ENCODE peak calls at places on chromosomes 5 and 9, in seven cellular contexts. One of them, this sample, is unnamed.

GRCh38 chr5:18944771-18945170 is 1043.2 kb downstream of the CDH18 start:
- DNase-seq in HCT116: no peak
- DNase-seq in HepG2: no peak
- DNase-seq in K562: no peak
- DNase-seq in SK-N-SH: no peak
- DNase-seq in GM12878: no peak
- DNase-seq in H1: no peak
- DNase-seq in this sample: no peak

GRCh38 chr9:108994695-108995094 is 18.6 kb downstream of the CTNNAL1 start:
- DNase-seq in HCT116: no peak
- DNase-seq in HepG2: no peak
- DNase-seq in K562: no peak
- DNase-seq in SK-N-SH: no peak
- DNase-seq in GM12878: no peak
- DNase-seq in H1: no peak
- DNase-seq in this sample: no peak

GRCh38 chr5:61184708-61185107 is 22.4 kb upstream of the SMIM15 start:
- DNase-seq in HCT116: no peak
- DNase-seq in HepG2: no peak
- DNase-seq in K562: no peak
- DNase-seq in SK-N-SH: no peak
- DNase-seq in GM12878: no peak
- DNase-seq in H1: no peak
- DNase-seq in this sample: no peak

GRCh38 chr5:137478043-137478442 is 21.1 kb downstream of the SPOCK1 start:
- DNase-seq in HCT116: no peak
- DNase-seq in HepG2: no peak
- DNase-seq in K562: no peak
- DNase-seq in SK-N-SH: no peak
- DNase-seq in GM12878: no peak
- DNase-seq in H1: no peak
- DNase-seq in this sample: no peak

GRCh38 chr5:135462304-135462703 is 10.2 kb upstream of the TIFAB start:
- DNase-seq in HCT116: peak
- DNase-seq in HepG2: peak
- DNase-seq in K562: peak
- DNase-seq in SK-N-SH: peak
- DNase-seq in GM12878: no peak
- DNase-seq in H1: peak
- DNase-seq in this sample: peak

GRCh38 chr9:109110326-109111014 is 9.3 kb downstream of the TMEM245 start:
- DNase-seq in HCT116: peak
- DNase-seq in HepG2: no peak
- DNase-seq in K562: no peak
- DNase-seq in SK-N-SH: no peak
- DNase-seq in GM12878: no peak
- DNase-seq in H1: no peak
- DNase-seq in this sample: no peak

GRCh38 chr5:159749146-159749545 is 167.1 kb upstream of the ADRA1B start:
- DNase-seq in HCT116: no peak
- DNase-seq in HepG2: no peak
- DNase-seq in K562: no peak
- DNase-seq in SK-N-SH: no peak
- DNase-seq in GM12878: no peak
- DNase-seq in H1: no peak
- DNase-seq in this sample: no peak

GRCh38 chr9:96034553-96035122 is 159.1 kb downstream of the ERCC6L2 start:
- DNase-seq in HCT116: no peak
- DNase-seq in HepG2: no peak
- DNase-seq in K562: no peak
- DNase-seq in SK-N-SH: no peak
- DNase-seq in GM12878: no peak
- DNase-seq in H1: no peak
- DNase-seq in this sample: no peak

DNA sequence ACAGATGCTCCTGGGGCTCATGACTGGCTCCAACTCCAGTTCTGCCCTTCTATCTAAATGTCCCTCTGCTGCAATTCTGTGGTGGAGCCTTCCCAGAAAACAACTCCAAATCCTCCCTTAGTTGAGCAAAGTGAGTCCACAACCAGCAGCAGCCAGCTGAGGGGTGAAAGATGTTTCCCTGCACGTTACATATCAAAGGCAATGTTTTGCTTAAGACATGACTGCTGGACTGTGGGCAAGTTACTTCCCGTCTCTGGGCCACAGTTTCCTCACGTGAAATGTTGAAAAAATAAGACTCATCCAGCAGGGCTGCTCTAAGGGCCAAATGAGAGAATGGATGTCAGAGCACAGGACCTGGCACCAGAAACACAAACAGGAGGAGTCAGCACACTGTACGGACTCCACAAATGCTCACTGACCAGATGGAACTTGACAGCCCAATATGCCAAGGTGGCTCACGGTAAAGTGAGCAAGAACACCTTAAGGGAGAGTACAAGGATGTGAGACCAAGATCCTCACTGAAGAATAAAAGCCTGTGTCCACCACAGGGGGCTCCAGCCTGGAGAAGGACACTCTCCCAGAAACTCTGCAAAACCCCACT is 138.4 kb upstream of the ABCA1 start:
- DNase-seq in HCT116: no peak
- DNase-seq in HepG2: no peak
- DNase-seq in K562: no peak
- DNase-seq in SK-N-SH: no peak
- DNase-seq in GM12878: no peak
- DNase-seq in H1: no peak
- DNase-seq in this sample: no peak
- TF ChIP-seq JUND in HCT116: no peak
- TF ChIP-seq JUND in HepG2: no peak
- TF ChIP-seq JUND in K562: no peak
- TF ChIP-seq JUND in SK-N-SH: no peak
- TF ChIP-seq JUND in GM12878: no peak
- TF ChIP-seq JUND in H1: no peak
- TF ChIP-seq JUND in this sample: no peak

GRCh38 chr9:134131471-134132207 is 4.2 kb upstream of the WDR5 start:
- DNase-seq in HCT116: no peak
- DNase-seq in HepG2: no peak
- DNase-seq in K562: no peak
- DNase-seq in SK-N-SH: no peak
- DNase-seq in GM12878: no peak
- DNase-seq in H1: no peak
- DNase-seq in this sample: no peak

GRCh38 chr9:134128727-134129679 is 6.9 kb upstream of the WDR5 start:
- DNase-seq in HCT116: no peak
- DNase-seq in HepG2: no peak
- DNase-seq in K562: no peak
- DNase-seq in SK-N-SH: no peak
- DNase-seq in GM12878: no peak
- DNase-seq in H1: no peak
- DNase-seq in this sample: no peak

GRCh38 chr9:134127616-134128015 is 8.3 kb upstream of the WDR5 start:
- DNase-seq in HCT116: no peak
- DNase-seq in HepG2: no peak
- DNase-seq in K562: no peak
- DNase-seq in SK-N-SH: no peak
- DNase-seq in GM12878: no peak
- DNase-seq in H1: no peak
- DNase-seq in this sample: no peak

GRCh38 chr9:134132208-134132870 is 3.5 kb upstream of the WDR5 start:
- DNase-seq in HCT116: no peak
- DNase-seq in HepG2: no peak
- DNase-seq in K562: no peak
- DNase-seq in SK-N-SH: no peak
- DNase-seq in GM12878: no peak
- DNase-seq in H1: no peak
- DNase-seq in this sample: no peak

DNA sequence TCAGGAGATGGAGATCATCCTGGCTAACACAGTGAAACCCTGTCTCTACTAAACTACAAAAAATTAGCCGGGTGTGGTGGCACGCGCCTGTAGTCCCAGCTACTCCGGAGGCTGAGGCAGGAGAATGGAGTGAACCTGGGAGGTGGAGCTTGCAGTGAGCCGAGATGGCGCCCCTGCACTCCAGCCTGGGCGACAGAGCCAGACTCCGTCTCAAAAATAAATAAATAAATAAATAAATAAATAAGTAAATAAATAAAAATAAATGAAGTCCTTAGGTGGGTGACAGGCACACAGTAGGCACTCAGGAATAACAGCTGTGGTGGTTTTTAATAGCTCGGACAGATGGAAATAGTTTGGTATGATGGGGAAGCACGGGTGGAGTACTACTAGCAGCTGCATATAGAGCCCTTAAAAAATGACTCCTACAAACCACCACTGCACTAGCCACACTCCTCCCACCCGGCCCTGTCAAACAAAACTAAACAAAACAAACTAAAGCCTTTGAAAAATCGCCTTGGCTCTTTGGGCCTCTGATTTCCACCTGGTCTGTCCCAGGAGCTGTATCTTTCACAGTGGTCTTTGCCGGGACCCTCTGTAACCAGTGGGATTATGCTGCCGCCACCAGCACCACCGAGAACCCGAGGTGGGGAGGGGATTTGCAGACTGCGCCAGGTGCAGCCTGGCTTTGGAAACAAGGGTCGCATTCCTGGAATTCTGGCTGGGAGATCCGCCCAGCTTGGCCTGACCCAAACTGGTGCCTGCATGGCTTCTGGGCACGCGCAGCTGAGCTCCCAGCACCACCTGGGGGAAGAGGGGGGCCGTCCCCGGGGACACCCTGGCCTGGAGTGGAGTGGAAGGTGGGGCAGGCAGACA is 5.1 kb upstream of the WDR5 start:
- DNase-seq in HCT116: no peak
- DNase-seq in HepG2: peak
- DNase-seq in K562: no peak
- DNase-seq in SK-N-SH: no peak
- DNase-seq in GM12878: no peak
- DNase-seq in H1: peak
- DNase-seq in this sample: peak
- TF ChIP-seq JUND in HCT116: no peak
- TF ChIP-seq JUND in HepG2: no peak
- TF ChIP-seq JUND in K562: no peak
- TF ChIP-seq JUND in SK-N-SH: no peak
- TF ChIP-seq JUND in GM12878: no peak
- TF ChIP-seq JUND in H1: no peak
- TF ChIP-seq JUND in this sample: no peak

DNA sequence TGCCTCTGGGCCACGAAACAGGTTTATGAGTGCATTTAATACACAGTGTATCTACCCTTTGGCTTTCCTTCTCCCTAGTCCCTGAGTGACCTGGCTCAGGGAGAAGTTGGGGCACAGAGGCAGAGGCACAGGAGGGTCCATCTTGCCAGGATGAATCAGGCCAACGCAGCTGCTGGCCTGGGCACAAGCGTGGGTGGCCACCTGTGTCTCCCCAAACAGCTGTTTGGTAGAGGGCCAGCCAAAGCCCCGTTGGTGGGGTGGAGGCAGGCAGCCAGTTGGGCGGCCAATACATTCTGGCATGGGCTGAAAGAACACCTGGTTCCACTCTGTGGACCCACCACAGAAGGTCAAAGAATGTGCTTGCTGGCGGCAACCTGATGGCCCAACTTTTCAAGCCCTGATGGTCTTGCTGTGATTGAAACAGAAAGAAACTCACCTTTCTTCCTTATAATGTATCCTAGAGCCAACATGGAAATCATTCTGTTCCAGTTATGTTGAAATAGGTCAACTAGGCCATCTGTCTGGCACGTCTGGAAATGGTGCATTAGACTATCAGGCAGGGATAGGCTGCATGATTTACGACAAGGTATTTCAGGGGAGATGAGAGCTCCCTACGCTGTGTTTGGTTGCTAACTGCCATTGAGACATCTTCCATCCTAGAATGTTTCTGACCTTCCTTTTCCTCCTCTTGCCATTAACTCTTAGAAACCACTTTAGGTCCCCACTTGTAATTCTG is 337.4 kb downstream of the ADAMTS6 start:
- DNase-seq in HCT116: no peak
- DNase-seq in HepG2: no peak
- DNase-seq in K562: no peak
- DNase-seq in SK-N-SH: no peak
- DNase-seq in GM12878: no peak
- DNase-seq in H1: no peak
- DNase-seq in this sample: no peak
- TF ChIP-seq JUND in HCT116: no peak
- TF ChIP-seq JUND in HepG2: no peak
- TF ChIP-seq JUND in K562: no peak
- TF ChIP-seq JUND in SK-N-SH: no peak
- TF ChIP-seq JUND in GM12878: no peak
- TF ChIP-seq JUND in H1: no peak
- TF ChIP-seq JUND in this sample: no peak

GRCh38 chr9:129888809-129889460 is 53.7 kb downstream of the USP20 start:
- DNase-seq in HCT116: no peak
- DNase-seq in HepG2: no peak
- DNase-seq in K562: no peak
- DNase-seq in SK-N-SH: no peak
- DNase-seq in GM12878: no peak
- DNase-seq in H1: no peak
- DNase-seq in this sample: no peak

GRCh38 chr9:129886226-129887174 is 51.2 kb downstream of the USP20 start:
- DNase-seq in HCT116: no peak
- DNase-seq in HepG2: no peak
- DNase-seq in K562: peak
- DNase-seq in SK-N-SH: no peak
- DNase-seq in GM12878: peak
- DNase-seq in H1: no peak
- DNase-seq in this sample: peak

GRCh38 chr9:129887210-129888084 is 52.2 kb downstream of the USP20 start:
- DNase-seq in HCT116: no peak
- DNase-seq in HepG2: no peak
- DNase-seq in K562: peak
- DNase-seq in SK-N-SH: no peak
- DNase-seq in GM12878: peak
- DNase-seq in H1: no peak
- DNase-seq in this sample: no peak

GRCh38 chr9:129889461-129889935 is 54.2 kb downstream of the USP20 start:
- DNase-seq in HCT116: no peak
- DNase-seq in HepG2: no peak
- DNase-seq in K562: no peak
- DNase-seq in SK-N-SH: no peak
- DNase-seq in GM12878: no peak
- DNase-seq in H1: no peak
- DNase-seq in this sample: no peak

DNA sequence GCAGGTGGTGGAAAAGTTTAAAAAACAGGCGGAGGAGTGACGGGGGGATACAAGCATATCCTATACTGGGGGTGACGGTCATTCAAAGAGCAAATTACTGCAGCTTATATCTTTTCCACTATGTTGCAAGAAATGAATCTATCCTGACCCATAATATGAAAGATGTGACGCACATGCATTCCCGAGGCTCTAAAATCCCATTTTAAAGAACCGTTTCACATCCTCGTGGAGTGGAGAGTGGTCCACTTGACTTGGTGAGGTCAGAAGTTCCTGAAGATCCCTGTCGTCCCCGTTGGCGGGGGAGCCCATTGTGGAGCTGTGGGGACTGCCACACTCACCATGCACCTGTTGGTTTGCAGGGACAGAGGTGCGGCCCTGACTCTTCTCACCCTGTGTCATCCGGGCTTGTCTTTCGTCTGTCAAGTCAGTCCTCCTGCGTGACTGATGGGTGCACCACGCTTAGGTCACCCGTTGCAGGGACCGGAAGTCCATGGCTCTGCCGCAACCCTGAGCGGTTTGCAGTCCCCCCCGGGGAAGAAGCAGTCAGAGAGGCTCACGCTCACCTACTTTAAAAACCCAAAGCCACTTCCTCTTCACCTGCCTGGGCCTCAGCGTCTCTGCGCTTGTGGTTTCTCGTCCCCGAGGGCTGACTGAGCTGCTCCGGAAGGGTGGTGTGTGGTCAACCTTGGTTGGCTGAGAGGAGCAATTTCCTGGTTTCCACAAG is 53.0 kb downstream of the USP20 start:
- DNase-seq in HCT116: no peak
- DNase-seq in HepG2: no peak
- DNase-seq in K562: peak
- DNase-seq in SK-N-SH: no peak
- DNase-seq in GM12878: peak
- DNase-seq in H1: no peak
- DNase-seq in this sample: no peak
- TF ChIP-seq JUND in HCT116: no peak
- TF ChIP-seq JUND in HepG2: no peak
- TF ChIP-seq JUND in K562: no peak
- TF ChIP-seq JUND in SK-N-SH: no peak
- TF ChIP-seq JUND in GM12878: no peak
- TF ChIP-seq JUND in H1: no peak
- TF ChIP-seq JUND in this sample: no peak